ENCODE peak calls at places on chromosomes 13 and 19, in four cellular contexts. One of them, this sample, is unnamed.

GRCh38 chr19:38319421-38320258 is at the start of gene KCNK6:
- DNase-seq in heart right ventricle: peak
- DNase-seq in AG09309: no peak
- DNase-seq in thyroid gland: peak
- DNase-seq in this sample: no peak

GRCh38 chr19:1261512-1261862 is 7.6 kb upstream of the CIRBP start:
- DNase-seq in heart right ventricle: peak
- DNase-seq in AG09309: no peak
- DNase-seq in thyroid gland: no peak
- DNase-seq in this sample: no peak

GRCh38 chr19:2805991-2806649 is 13.5 kb upstream of the ZNF554 start:
- DNase-seq in heart right ventricle: no peak
- DNase-seq in AG09309: no peak
- DNase-seq in thyroid gland: no peak
- DNase-seq in this sample: no peak

GRCh38 chr13:35731471-35731870 is 255.0 kb upstream of the MAB21L1 start:
- DNase-seq in heart right ventricle: no peak
- DNase-seq in AG09309: no peak
- DNase-seq in thyroid gland: no peak
- DNase-seq in this sample: no peak

GRCh38 chr13:29677627-29678026 is 82.1 kb upstream of the SLC7A1 start:
- DNase-seq in heart right ventricle: no peak
- DNase-seq in AG09309: no peak
- DNase-seq in thyroid gland: no peak
- DNase-seq in this sample: no peak

GRCh38 chr19:42596391-42597071 is 1.8 kb upstream of the CEACAM8 start:
- DNase-seq in heart right ventricle: no peak
- DNase-seq in AG09309: no peak
- DNase-seq in thyroid gland: peak
- DNase-seq in this sample: no peak

GRCh38 chr13:51780099-51780498 is 23.9 kb downstream of the DHRS12 start:
- DNase-seq in heart right ventricle: no peak
- DNase-seq in AG09309: no peak
- DNase-seq in thyroid gland: no peak
- DNase-seq in this sample: no peak

GRCh38 chr19:10292206-10292788 is 2.5 kb downstream of the ICAM5 start:
- DNase-seq in heart right ventricle: peak
- DNase-seq in AG09309: no peak
- DNase-seq in thyroid gland: peak
- DNase-seq in this sample: peak

GRCh38 chr13:113034451-113035208 is 65.6 kb downstream of the MCF2L start:
- DNase-seq in heart right ventricle: peak
- DNase-seq in AG09309: no peak
- DNase-seq in thyroid gland: peak
- DNase-seq in this sample: peak
- H3K4me3 ChIP-seq in heart right ventricle: peak
- H3K4me3 ChIP-seq in AG09309: no peak
- H3K4me3 ChIP-seq in thyroid gland: no peak
- H3K4me3 ChIP-seq in this sample: no peak

GRCh38 chr19:33622809-33623511 is 1.2 kb downstream of the CHST8 start:
- DNase-seq in heart right ventricle: no peak
- DNase-seq in AG09309: no peak
- DNase-seq in thyroid gland: no peak
- DNase-seq in this sample: no peak

GRCh38 chr19:33622505-33622808 is 704 bp downstream of the CHST8 start:
- DNase-seq in heart right ventricle: no peak
- DNase-seq in AG09309: no peak
- DNase-seq in thyroid gland: no peak
- DNase-seq in this sample: no peak

GRCh38 chr19:33621065-33621785 is 528 bp upstream of the CHST8 start:
- DNase-seq in heart right ventricle: no peak
- DNase-seq in AG09309: no peak
- DNase-seq in thyroid gland: no peak
- DNase-seq in this sample: no peak

GRCh38 chr19:33620611-33621010 is 1.1 kb upstream of the CHST8 start:
- DNase-seq in heart right ventricle: no peak
- DNase-seq in AG09309: no peak
- DNase-seq in thyroid gland: no peak
- DNase-seq in this sample: no peak

GRCh38 chr19:33621811-33622504 is at the start of gene CHST8:
- DNase-seq in heart right ventricle: peak
- DNase-seq in AG09309: no peak
- DNase-seq in thyroid gland: peak
- DNase-seq in this sample: no peak
- H3K4me3 ChIP-seq in heart right ventricle: peak
- H3K4me3 ChIP-seq in AG09309: no peak
- H3K4me3 ChIP-seq in thyroid gland: no peak
- H3K4me3 ChIP-seq in this sample: peak

DNA sequence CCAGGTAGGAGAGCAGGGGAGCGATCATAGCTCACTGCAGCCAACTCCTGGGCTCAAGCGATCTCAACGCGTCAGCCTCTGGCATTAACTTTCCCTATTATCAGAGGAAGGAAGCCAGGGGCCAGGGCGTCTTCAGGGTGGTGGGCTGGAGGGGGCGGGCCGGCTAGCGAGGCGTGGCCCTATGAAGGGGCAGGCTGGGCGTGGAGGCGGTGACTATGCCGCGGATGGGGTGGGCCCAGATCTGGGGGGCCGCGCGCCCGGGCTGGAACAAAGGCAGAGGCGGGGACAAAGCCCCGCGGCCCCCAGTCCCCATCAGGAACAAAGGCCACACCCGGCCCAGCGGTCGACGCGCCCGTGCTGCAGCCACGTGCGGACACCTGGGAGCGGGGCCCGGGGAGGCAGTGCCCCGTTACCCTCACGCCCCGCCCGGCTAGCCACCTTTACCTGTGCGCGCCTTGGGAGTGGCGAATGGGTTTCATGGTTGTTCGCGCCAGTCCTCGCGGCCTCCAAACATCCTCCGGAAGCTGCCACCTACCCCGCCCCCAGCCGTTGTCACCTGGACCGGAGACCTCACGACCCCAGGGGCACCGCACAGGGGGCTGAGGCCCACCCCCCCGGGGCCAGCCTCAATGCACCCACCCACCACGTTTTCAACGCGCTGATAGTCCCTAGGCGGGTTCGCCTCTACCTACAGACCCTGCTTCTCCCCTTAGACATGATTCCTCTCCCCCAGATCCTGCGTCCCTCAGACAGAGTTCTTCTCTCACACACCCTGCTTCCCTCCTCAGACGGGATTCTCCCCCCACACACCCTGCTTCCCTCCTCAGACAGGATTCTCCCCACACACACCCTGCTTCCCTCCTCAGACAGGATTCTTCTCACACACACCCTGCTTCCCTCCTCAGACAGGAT is 5.4 kb upstream of the TRIM28 start:
- DNase-seq in heart right ventricle: peak
- DNase-seq in AG09309: no peak
- DNase-seq in thyroid gland: peak
- DNase-seq in this sample: no peak
- H3K4me3 ChIP-seq in heart right ventricle: peak
- H3K4me3 ChIP-seq in AG09309: no peak
- H3K4me3 ChIP-seq in thyroid gland: no peak
- H3K4me3 ChIP-seq in this sample: peak

GRCh38 chr19:45175663-45176345 is 2.2 kb downstream of the TRAPPC6A start:
- DNase-seq in heart right ventricle: no peak
- DNase-seq in AG09309: no peak
- DNase-seq in thyroid gland: peak
- DNase-seq in this sample: no peak

GRCh38 chr19:45172611-45173208 is 5.3 kb downstream of the TRAPPC6A start:
- DNase-seq in heart right ventricle: no peak
- DNase-seq in AG09309: no peak
- DNase-seq in thyroid gland: no peak
- DNase-seq in this sample: no peak

GRCh38 chr19:45171211-45171623 is 6.8 kb downstream of the TRAPPC6A start:
- DNase-seq in heart right ventricle: peak
- DNase-seq in AG09309: no peak
- DNase-seq in thyroid gland: no peak
- DNase-seq in this sample: no peak

GRCh38 chr19:45172173-45172572 is 5.9 kb downstream of the TRAPPC6A start:
- DNase-seq in heart right ventricle: no peak
- DNase-seq in AG09309: no peak
- DNase-seq in thyroid gland: no peak
- DNase-seq in this sample: no peak

GRCh38 chr19:45173816-45174215 is 4.2 kb downstream of the TRAPPC6A start:
- DNase-seq in heart right ventricle: no peak
- DNase-seq in AG09309: peak
- DNase-seq in thyroid gland: no peak
- DNase-seq in this sample: no peak
- H3K4me3 ChIP-seq in heart right ventricle: no peak
- H3K4me3 ChIP-seq in AG09309: no peak
- H3K4me3 ChIP-seq in thyroid gland: no peak
- H3K4me3 ChIP-seq in this sample: no peak

GRCh38 chr19:12596927-12597548 is 13.6 kb downstream of the ZNF490 start:
- DNase-seq in heart right ventricle: no peak
- DNase-seq in AG09309: no peak
- DNase-seq in thyroid gland: peak
- DNase-seq in this sample: no peak

GRCh38 chr19:12597594-12597993 is 13.0 kb downstream of the ZNF490 start:
- DNase-seq in heart right ventricle: no peak
- DNase-seq in AG09309: no peak
- DNase-seq in thyroid gland: no peak
- DNase-seq in this sample: no peak

DNA sequence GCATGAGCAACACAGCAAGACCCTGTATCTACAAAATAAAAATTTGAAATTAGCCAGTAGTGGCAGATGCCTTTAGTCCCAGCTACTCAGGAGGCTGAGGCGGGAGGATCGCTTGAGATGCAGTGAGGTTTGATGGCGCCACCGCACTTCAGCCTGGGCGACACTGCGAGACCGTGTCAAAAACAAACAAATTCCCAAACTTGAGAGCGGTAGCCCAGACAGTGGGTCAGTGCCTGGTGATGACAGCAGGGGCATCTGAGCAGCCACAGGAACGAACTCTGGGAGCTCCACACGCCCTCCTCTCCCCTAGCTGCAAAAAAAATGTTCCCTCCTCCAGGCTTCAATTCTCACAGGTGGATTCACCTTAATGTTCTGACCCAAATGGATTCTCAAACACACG is 14.1 kb downstream of the ZNF490 start:
- DNase-seq in heart right ventricle: no peak
- DNase-seq in AG09309: no peak
- DNase-seq in thyroid gland: no peak
- DNase-seq in this sample: no peak
- H3K4me3 ChIP-seq in heart right ventricle: no peak
- H3K4me3 ChIP-seq in AG09309: no peak
- H3K4me3 ChIP-seq in thyroid gland: no peak
- H3K4me3 ChIP-seq in this sample: no peak

DNA sequence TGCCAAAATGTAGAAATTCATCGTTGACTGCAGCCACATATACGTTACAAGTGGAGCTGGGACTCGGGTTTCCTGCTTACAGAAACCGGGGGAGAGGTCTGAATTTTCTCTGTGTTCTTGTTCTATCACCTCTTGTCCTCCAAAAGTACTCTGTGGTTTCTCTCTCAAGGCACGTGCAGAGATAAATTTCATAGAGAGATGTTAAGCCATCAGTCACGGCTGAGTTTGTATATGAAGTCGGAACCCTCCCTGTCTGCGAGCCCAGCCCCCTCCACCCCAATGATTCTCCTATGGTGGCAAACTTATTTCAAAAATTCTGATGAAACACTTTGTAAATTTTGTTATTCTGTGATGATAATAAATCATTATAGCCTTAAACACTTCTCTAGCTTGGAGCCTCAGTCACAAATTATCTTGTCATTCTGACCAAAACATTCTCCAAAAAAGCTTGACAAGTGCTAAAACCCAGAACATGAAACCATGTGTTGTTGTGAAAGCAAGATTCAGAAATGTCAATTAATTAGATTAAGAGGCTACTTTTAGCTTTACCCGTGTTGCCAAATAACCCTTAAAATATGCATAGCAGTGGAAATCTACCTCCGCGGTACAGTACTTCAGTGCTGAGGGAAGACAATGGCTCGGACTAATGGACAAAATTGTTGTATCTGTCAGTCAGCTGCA is 87.4 kb downstream of the TSHZ3 start:
- DNase-seq in heart right ventricle: no peak
- DNase-seq in AG09309: no peak
- DNase-seq in thyroid gland: no peak
- DNase-seq in this sample: no peak
- H3K4me3 ChIP-seq in heart right ventricle: no peak
- H3K4me3 ChIP-seq in AG09309: no peak
- H3K4me3 ChIP-seq in thyroid gland: no peak
- H3K4me3 ChIP-seq in this sample: no peak

GRCh38 chr13:113110048-113110851 is 4.7 kb downstream of the F7 start:
- DNase-seq in heart right ventricle: no peak
- DNase-seq in AG09309: no peak
- DNase-seq in thyroid gland: no peak
- DNase-seq in this sample: no peak
- H3K4me3 ChIP-seq in heart right ventricle: peak
- H3K4me3 ChIP-seq in AG09309: no peak
- H3K4me3 ChIP-seq in thyroid gland: no peak
- H3K4me3 ChIP-seq in this sample: no peak

GRCh38 chr19:29526730-29527499 is 1.1 kb downstream of the VSTM2B start:
- DNase-seq in heart right ventricle: no peak
- DNase-seq in AG09309: no peak
- DNase-seq in thyroid gland: no peak
- DNase-seq in this sample: no peak
- H3K4me3 ChIP-seq in heart right ventricle: peak
- H3K4me3 ChIP-seq in AG09309: no peak
- H3K4me3 ChIP-seq in thyroid gland: no peak
- H3K4me3 ChIP-seq in this sample: no peak

GRCh38 chr19:7670790-7671189 is 1.9 kb downstream of the RETN start:
- DNase-seq in heart right ventricle: no peak
- DNase-seq in AG09309: no peak
- DNase-seq in thyroid gland: no peak
- DNase-seq in this sample: no peak

GRCh38 chr19:7672522-7672921 is 3.7 kb downstream of the RETN start:
- DNase-seq in heart right ventricle: no peak
- DNase-seq in AG09309: no peak
- DNase-seq in thyroid gland: no peak
- DNase-seq in this sample: no peak

GRCh38 chr19:7668842-7669241 is at the start of gene RETN:
- DNase-seq in heart right ventricle: no peak
- DNase-seq in AG09309: no peak
- DNase-seq in thyroid gland: no peak
- DNase-seq in this sample: no peak

GRCh38 chr19:7670150-7670784 is 1.4 kb downstream of the RETN start:
- DNase-seq in heart right ventricle: no peak
- DNase-seq in AG09309: no peak
- DNase-seq in thyroid gland: no peak
- DNase-seq in this sample: no peak

GRCh38 chr19:7669641-7670040 is 792 bp downstream of the RETN start:
- DNase-seq in heart right ventricle: no peak
- DNase-seq in AG09309: no peak
- DNase-seq in thyroid gland: no peak
- DNase-seq in this sample: no peak
- H3K4me3 ChIP-seq in heart right ventricle: no peak
- H3K4me3 ChIP-seq in AG09309: no peak
- H3K4me3 ChIP-seq in thyroid gland: no peak
- H3K4me3 ChIP-seq in this sample: no peak

This sample was measured in HFF-Myc.